ENCODE peak calls at places on chromosomes 16 and 17, in five cellular contexts. Z is SK-N-SH, D is esophagus muscularis mucosa, W is K562, H is stomach. T is an unnamed sample. For H3K36me3, the result is how much of the 10 kb centered on the place peaks cover.

GRCh38 chr16:995087-995486 is 13.5 kb downstream of the SOX8 start:
- DNase-seq in Z (no peak), D (no peak), W (no peak), H (no peak), T (no peak)

GRCh38 chr17:49708515-49709161 is 874 bp upstream of the SLC35B1 start:
- DNase-seq in Z (no peak), D (no peak), W (peak), H (no peak), T (no peak)

GRCh38 chr16:68991075-68991474 is 114.4 kb upstream of the HAS3 start:
- DNase-seq in Z (no peak), D (no peak), W (no peak), H (no peak), T (no peak)

GRCh38 chr16:67215690-67216089 is 11.2 kb upstream of the TMEM208 start:
- DNase-seq in Z (no peak), D (no peak), W (no peak), H (no peak), T (no peak)

GRCh38 chr16:5884339-5884738 is 786.7 kb upstream of the EEF2KMT start:
- DNase-seq in Z (no peak), D (no peak), W (no peak), H (no peak), T (no peak)

GRCh38 chr17:52143536-52143935 is 15.0 kb downstream of the CA10 start:
- DNase-seq in Z (no peak), D (no peak), W (no peak), H (no peak), T (no peak)

GRCh38 chr17:69909389-69909788 is 165.6 kb upstream of the KCNJ16 start:
- DNase-seq in Z (no peak), D (no peak), W (no peak), H (no peak), T (no peak)

GRCh38 chr17:8472663-8473062 is 37.0 kb downstream of the NDEL1 start:
- DNase-seq in Z (no peak), D (peak), W (no peak), H (no peak), T (no peak)

GRCh38 chr17:55271958-55272710 is 7.4 kb downstream of the HLF start:
- DNase-seq in Z (no peak), D (no peak), W (no peak), H (no peak), T (no peak)

GRCh38 chr16:4070936-4071335 is 45.3 kb downstream of the ADCY9 start:
- DNase-seq in Z (no peak), D (no peak), W (no peak), H (no peak), T (no peak)

GRCh38 chr17:58332720-58333395 is 4.3 kb upstream of the TSPOAP1 start:
- DNase-seq in Z (peak), D (no peak), W (no peak), H (no peak), T (no peak)

GRCh38 chr17:68782829-68783228 is 172.4 kb downstream of the ABCA8 start:
- DNase-seq in Z (no peak), D (no peak), W (no peak), H (no peak), T (no peak)

GRCh38 chr16:67406628-67407027 is 9.6 kb downstream of the ZDHHC1 start:
- DNase-seq in Z (peak), D (no peak), W (no peak), H (no peak), T (no peak)

GRCh38 chr16:56775162-56775561 is 45.2 kb downstream of the NUP93 start:
- DNase-seq in Z (no peak), D (no peak), W (no peak), H (no peak), T (no peak)

GRCh38 chr16:5386989-5387388 is 289.4 kb upstream of the EEF2KMT start:
- DNase-seq in Z (no peak), D (no peak), W (no peak), H (no peak), T (no peak)

GRCh38 chr16:84885024-84885910 is 65.5 kb downstream of the CRISPLD2 start:
- DNase-seq in Z (no peak), D (no peak), W (no peak), H (no peak), T (no peak)

GRCh38 chr16:76946879-76947278 is 244.1 kb upstream of the MON1B start:
- DNase-seq in Z (peak), D (no peak), W (peak), H (no peak), T (no peak)

GRCh38 chr16:77359065-77359502 is 75.8 kb downstream of the ADAMTS18 start:
- DNase-seq in Z (no peak), D (no peak), W (no peak), H (no peak), T (no peak)

DNA sequence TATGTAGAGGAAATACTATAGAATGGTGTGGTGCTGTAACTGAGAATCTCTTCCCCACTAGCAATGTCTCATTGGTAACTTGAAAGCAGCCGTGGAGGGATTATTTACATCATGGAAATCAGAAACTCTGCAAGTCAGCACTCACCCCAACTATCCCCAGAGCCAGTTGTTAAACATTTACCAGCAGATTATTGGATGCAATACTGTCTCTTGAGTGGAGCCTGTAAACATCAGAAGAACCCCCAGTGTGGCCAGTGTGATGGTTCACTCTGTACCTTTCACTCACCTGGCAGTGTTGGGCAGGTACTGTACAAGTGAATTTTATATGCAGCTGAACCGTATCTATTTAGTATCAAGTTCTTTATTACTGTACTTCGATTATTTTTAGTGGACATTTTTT is 299.8 kb upstream of the SALL1 start:
- DNase-seq in Z (no peak), D (peak), W (no peak), H (no peak), T (no peak)
- TF ChIP-seq POLR2AphosphoS5 in Z (no peak), D (no peak), W (no peak), H (no peak), T (no peak)

GRCh38 chr17:75490173-75490743 is 25.1 kb downstream of the CASKIN2 start:
- DNase-seq in Z (peak), D (no peak), W (no peak), H (peak), T (no peak)
- H3K36me3 ChIP-seq in Z (under half), D (under half), W (under half), H (half or more), T (under half)

GRCh38 chr17:17698869-17699351 is 17.7 kb downstream of the RAI1 start:
- DNase-seq in Z (no peak), D (no peak), W (no peak), H (no peak), T (no peak)
- TF ChIP-seq POLR2AphosphoS5 in Z (no peak), D (peak), W (no peak), H (no peak), T (no peak)

GRCh38 chr17:81564778-81565177 is 12.6 kb upstream of the FAAP100 start:
- DNase-seq in Z (no peak), D (no peak), W (no peak), H (no peak), T (no peak)
- H3K36me3 ChIP-seq in Z (half or more), D (half or more), W (half or more), H (half or more), T (half or more)

GRCh38 chr17:29929544-29930398 is at the start of gene SSH2:
- DNase-seq in Z (peak), D (peak), W (peak), H (peak), T (no peak)
- TF ChIP-seq POLR2AphosphoS5 in Z (peak), D (peak), W (peak), H (peak), T (peak)

DNA sequence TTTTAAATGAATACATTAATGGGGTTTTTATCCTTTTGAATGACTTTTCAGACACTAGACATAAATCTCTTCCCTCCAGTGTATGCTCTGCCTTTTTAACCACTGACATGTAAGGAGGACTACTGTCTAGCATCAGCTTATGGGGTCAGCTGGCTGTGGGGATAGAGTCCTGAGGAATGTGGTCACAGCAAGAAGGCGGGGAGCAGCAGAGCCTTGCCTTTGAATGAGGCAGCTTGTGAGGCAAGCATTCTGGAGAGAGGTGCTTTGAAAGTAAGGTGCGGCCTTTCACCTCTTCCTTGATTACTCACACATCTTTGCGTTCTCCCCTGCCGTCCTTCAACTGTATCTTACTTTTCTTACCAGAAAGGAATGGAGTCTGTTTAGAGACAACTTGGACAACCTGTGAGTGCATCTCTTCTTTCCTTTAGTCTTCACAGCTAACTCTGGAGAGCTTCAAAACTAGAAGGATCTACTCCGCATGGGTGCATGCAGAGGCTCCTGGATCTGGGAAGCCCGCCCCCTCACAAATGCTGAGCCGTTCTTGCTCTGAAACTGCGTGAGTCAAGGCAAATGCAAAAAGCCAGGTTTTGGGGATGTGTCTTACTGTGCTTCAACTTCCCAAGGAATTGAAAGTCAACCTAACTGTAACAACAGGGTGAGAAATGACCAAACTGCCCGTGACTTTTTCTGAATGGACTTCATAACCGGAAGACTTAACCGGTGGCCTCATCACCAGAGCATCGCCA is 49.9 kb downstream of the ADCY7 start:
- DNase-seq in Z (no peak), D (no peak), W (no peak), H (no peak), T (no peak)
- H3K36me3 ChIP-seq in Z (half or more), D (under half), W (half or more), H (half or more), T (under half)

GRCh38 chr17:1621273-1621954 is 7.2 kb downstream of the SLC43A2 start:
- DNase-seq in Z (no peak), D (no peak), W (no peak), H (no peak), T (no peak)
- TF ChIP-seq POLR2AphosphoS5 in Z (no peak), D (no peak), W (no peak), H (no peak), T (no peak)

DNA sequence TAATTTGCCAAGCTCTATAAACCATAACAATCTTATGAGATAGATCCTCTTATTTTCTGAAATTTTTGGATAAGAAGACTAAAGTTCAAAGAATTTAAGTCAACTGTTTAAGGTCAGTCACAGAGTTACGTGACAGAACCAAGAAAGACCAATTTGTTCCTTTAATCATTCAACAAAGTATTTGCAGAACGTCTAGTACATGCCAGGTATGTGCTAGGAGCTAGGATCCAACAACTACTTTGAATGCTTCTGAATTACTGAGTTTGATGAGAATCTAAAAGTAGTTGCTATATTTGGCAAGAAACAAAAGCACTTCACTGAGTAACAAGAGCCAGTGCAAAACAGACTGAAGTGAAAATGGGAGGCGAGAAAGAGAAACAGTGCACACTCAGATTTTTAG is 15.0 kb downstream of the GLOD4 start:
- DNase-seq in Z (no peak), D (no peak), W (no peak), H (no peak), T (no peak)
- H3K36me3 ChIP-seq in Z (under half), D (under half), W (half or more), H (half or more), T (half or more)

DNA sequence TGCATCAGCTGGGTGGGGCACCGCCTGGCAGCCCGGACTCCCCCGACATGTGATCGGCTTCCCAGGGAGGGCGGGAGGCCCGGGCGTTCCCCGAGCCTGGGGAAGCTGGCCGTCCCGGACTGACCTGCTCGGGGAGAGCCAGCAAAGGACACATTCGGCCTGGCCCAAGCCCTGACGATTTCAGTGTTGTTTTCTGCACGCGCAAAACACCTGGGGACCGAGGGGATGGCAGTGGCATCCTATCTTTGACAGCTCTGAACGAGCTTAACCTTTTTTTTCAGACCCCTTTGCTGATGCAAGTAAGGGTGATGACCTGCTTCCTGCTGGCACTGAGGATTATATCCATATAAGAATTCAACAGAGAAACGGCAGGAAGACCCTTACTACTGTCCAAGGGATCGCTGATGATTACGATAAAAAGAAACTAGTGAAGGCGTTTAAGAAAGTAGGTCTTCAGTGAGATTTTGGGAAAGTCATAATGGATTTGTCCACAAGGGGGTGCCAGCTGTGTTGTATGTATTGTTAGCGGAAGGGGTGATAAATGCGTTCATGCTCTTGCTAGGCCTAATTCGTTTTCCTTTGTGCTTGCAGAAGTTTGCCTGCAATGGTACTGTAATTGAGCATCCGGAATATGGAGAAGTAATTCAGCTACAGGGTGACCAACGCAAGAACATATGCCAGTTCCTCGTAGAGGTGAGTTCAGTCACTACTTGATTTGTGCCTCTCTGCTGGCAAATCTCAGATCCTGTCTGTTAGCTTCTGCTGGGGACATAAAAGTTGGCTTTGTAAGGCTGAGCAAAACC is 1.0 kb downstream of the EIF1 start:
- DNase-seq in Z (peak), D (no peak), W (no peak), H (no peak), T (no peak)
- TF ChIP-seq POLR2AphosphoS5 in Z (peak), D (no peak), W (peak), H (no peak), T (no peak)

DNA sequence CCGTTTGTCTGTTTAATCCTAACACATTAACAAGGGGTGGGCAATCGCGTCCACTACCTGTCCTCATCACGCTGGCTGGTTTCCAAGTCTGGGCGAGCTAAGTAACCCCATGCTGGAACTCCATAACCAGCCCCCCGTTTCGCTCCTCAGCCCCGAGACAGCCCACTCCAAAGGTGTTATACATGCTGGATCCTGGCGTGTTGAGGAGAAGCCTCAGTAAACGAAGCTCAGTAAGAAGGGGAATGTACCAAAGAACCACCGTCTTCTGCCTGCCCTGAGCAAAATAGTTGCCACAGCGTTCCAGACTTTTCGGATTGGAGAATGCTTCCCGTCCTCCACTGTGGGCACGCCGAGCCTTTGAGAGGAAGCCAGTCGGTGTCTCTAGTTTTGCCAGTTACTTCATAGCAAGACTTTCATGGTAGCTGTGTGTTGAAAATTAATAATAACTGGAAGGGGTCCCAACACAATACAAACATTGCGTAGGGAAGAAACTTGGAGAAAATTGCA is 16.1 kb upstream of the C17orf78 start:
- DNase-seq in Z (no peak), D (no peak), W (no peak), H (no peak), T (no peak)
- H3K36me3 ChIP-seq in Z (under half), D (under half), W (under half), H (under half), T (under half)

T was measured in SK-N-MC.